ENCODE peak calls at places on chromosomes 2 and 18, in eight cellular contexts. One of them, this sample, is unnamed.

GRCh38 chr18:58805482-58806187 is 59.0 kb upstream of the ZNF532 start:
- DNase-seq in fibroblast of lung: no peak
- DNase-seq in cardiac fibroblast: no peak
- DNase-seq in GM12864: no peak
- DNase-seq in fibroblast of mammary gland: no peak
- DNase-seq in A549: no peak
- DNase-seq in epithelial cell of proximal tubule: no peak
- DNase-seq in tibial artery: no peak
- DNase-seq in this sample: no peak

GRCh38 chr18:8341481-8342230 is 267.6 kb upstream of the RAB12 start:
- DNase-seq in fibroblast of lung: peak
- DNase-seq in cardiac fibroblast: peak
- DNase-seq in GM12864: no peak
- DNase-seq in fibroblast of mammary gland: peak
- DNase-seq in A549: peak
- DNase-seq in epithelial cell of proximal tubule: peak
- DNase-seq in tibial artery: no peak
- DNase-seq in this sample: no peak

GRCh38 chr18:37674570-37674969 is 109.0 kb upstream of the CELF4 start:
- DNase-seq in fibroblast of lung: no peak
- DNase-seq in cardiac fibroblast: no peak
- DNase-seq in GM12864: no peak
- DNase-seq in fibroblast of mammary gland: no peak
- DNase-seq in A549: no peak
- DNase-seq in epithelial cell of proximal tubule: no peak
- DNase-seq in tibial artery: no peak
- DNase-seq in this sample: no peak

GRCh38 chr2:148882051-148882450 is 7.0 kb downstream of the KIF5C start:
- DNase-seq in fibroblast of lung: no peak
- DNase-seq in cardiac fibroblast: no peak
- DNase-seq in GM12864: no peak
- DNase-seq in fibroblast of mammary gland: no peak
- DNase-seq in A549: no peak
- DNase-seq in epithelial cell of proximal tubule: no peak
- DNase-seq in tibial artery: no peak
- DNase-seq in this sample: no peak

GRCh38 chr18:48996901-48997463 is 46.2 kb upstream of the SMAD7 start:
- DNase-seq in fibroblast of lung: peak
- DNase-seq in cardiac fibroblast: peak
- DNase-seq in GM12864: no peak
- DNase-seq in fibroblast of mammary gland: peak
- DNase-seq in A549: peak
- DNase-seq in epithelial cell of proximal tubule: no peak
- DNase-seq in tibial artery: no peak
- DNase-seq in this sample: peak

GRCh38 chr2:68809324-68810240 is 61.6 kb downstream of the BMP10 start:
- DNase-seq in fibroblast of lung: no peak
- DNase-seq in cardiac fibroblast: no peak
- DNase-seq in GM12864: no peak
- DNase-seq in fibroblast of mammary gland: no peak
- DNase-seq in A549: no peak
- DNase-seq in epithelial cell of proximal tubule: no peak
- DNase-seq in tibial artery: no peak
- DNase-seq in this sample: no peak

GRCh38 chr2:50290718-50291117 is 741.2 kb downstream of the NRXN1 start:
- DNase-seq in fibroblast of lung: no peak
- DNase-seq in cardiac fibroblast: no peak
- DNase-seq in GM12864: no peak
- DNase-seq in fibroblast of mammary gland: no peak
- DNase-seq in A549: no peak
- DNase-seq in epithelial cell of proximal tubule: no peak
- DNase-seq in tibial artery: no peak
- DNase-seq in this sample: no peak

GRCh38 chr2:137151731-137152130 is 386.4 kb downstream of the THSD7B start:
- DNase-seq in fibroblast of lung: no peak
- DNase-seq in cardiac fibroblast: no peak
- DNase-seq in GM12864: no peak
- DNase-seq in fibroblast of mammary gland: no peak
- DNase-seq in A549: no peak
- DNase-seq in epithelial cell of proximal tubule: no peak
- DNase-seq in tibial artery: no peak
- DNase-seq in this sample: no peak

GRCh38 chr2:234932591-234933168 is 19.1 kb upstream of the SH3BP4 start:
- DNase-seq in fibroblast of lung: no peak
- DNase-seq in cardiac fibroblast: no peak
- DNase-seq in GM12864: no peak
- DNase-seq in fibroblast of mammary gland: no peak
- DNase-seq in A549: no peak
- DNase-seq in epithelial cell of proximal tubule: no peak
- DNase-seq in tibial artery: no peak
- DNase-seq in this sample: no peak

GRCh38 chr2:235383272-235383843 is 110.5 kb upstream of the AGAP1 start:
- DNase-seq in fibroblast of lung: no peak
- DNase-seq in cardiac fibroblast: no peak
- DNase-seq in GM12864: no peak
- DNase-seq in fibroblast of mammary gland: peak
- DNase-seq in A549: no peak
- DNase-seq in epithelial cell of proximal tubule: no peak
- DNase-seq in tibial artery: no peak
- DNase-seq in this sample: no peak

GRCh38 chr18:24198461-24198860 is 59.6 kb downstream of the CABYR start:
- DNase-seq in fibroblast of lung: no peak
- DNase-seq in cardiac fibroblast: no peak
- DNase-seq in GM12864: no peak
- DNase-seq in fibroblast of mammary gland: no peak
- DNase-seq in A549: no peak
- DNase-seq in epithelial cell of proximal tubule: no peak
- DNase-seq in tibial artery: no peak
- DNase-seq in this sample: no peak

GRCh38 chr18:34467059-34467458 is 242.3 kb upstream of the NOL4 start:
- DNase-seq in fibroblast of lung: peak
- DNase-seq in cardiac fibroblast: peak
- DNase-seq in GM12864: no peak
- DNase-seq in fibroblast of mammary gland: peak
- DNase-seq in A549: no peak
- DNase-seq in epithelial cell of proximal tubule: no peak
- DNase-seq in tibial artery: no peak
- DNase-seq in this sample: peak

GRCh38 chr2:44759823-44760222 is 181.7 kb upstream of the SIX3 start:
- DNase-seq in fibroblast of lung: no peak
- DNase-seq in cardiac fibroblast: peak
- DNase-seq in GM12864: no peak
- DNase-seq in fibroblast of mammary gland: peak
- DNase-seq in A549: no peak
- DNase-seq in epithelial cell of proximal tubule: no peak
- DNase-seq in tibial artery: no peak
- DNase-seq in this sample: no peak

GRCh38 chr2:9262671-9263171 is 56.1 kb downstream of the ASAP2 start:
- DNase-seq in fibroblast of lung: peak
- DNase-seq in cardiac fibroblast: peak
- DNase-seq in GM12864: no peak
- DNase-seq in fibroblast of mammary gland: no peak
- DNase-seq in A549: no peak
- DNase-seq in epithelial cell of proximal tubule: no peak
- DNase-seq in tibial artery: no peak
- DNase-seq in this sample: no peak

GRCh38 chr18:58051765-58052460 is 7.9 kb downstream of the NEDD4L start:
- DNase-seq in fibroblast of lung: peak
- DNase-seq in cardiac fibroblast: peak
- DNase-seq in GM12864: no peak
- DNase-seq in fibroblast of mammary gland: peak
- DNase-seq in A549: peak
- DNase-seq in epithelial cell of proximal tubule: no peak
- DNase-seq in tibial artery: no peak
- DNase-seq in this sample: no peak

GRCh38 chr18:45566025-45566740 is 49.1 kb upstream of the SLC14A2 start:
- DNase-seq in fibroblast of lung: peak
- DNase-seq in cardiac fibroblast: peak
- DNase-seq in GM12864: no peak
- DNase-seq in fibroblast of mammary gland: peak
- DNase-seq in A549: no peak
- DNase-seq in epithelial cell of proximal tubule: peak
- DNase-seq in tibial artery: peak
- DNase-seq in this sample: peak

GRCh38 chr18:51135795-51136194 is 61.7 kb downstream of the MEX3C start:
- DNase-seq in fibroblast of lung: no peak
- DNase-seq in cardiac fibroblast: no peak
- DNase-seq in GM12864: no peak
- DNase-seq in fibroblast of mammary gland: no peak
- DNase-seq in A549: no peak
- DNase-seq in epithelial cell of proximal tubule: no peak
- DNase-seq in tibial artery: no peak
- DNase-seq in this sample: no peak

GRCh38 chr2:203728321-203728720 is 21.9 kb downstream of the CD28 start:
- DNase-seq in fibroblast of lung: no peak
- DNase-seq in cardiac fibroblast: no peak
- DNase-seq in GM12864: no peak
- DNase-seq in fibroblast of mammary gland: no peak
- DNase-seq in A549: no peak
- DNase-seq in epithelial cell of proximal tubule: no peak
- DNase-seq in tibial artery: no peak
- DNase-seq in this sample: no peak

GRCh38 chr2:227908266-227909054 is 37.0 kb downstream of the DAW1 start:
- DNase-seq in fibroblast of lung: peak
- DNase-seq in cardiac fibroblast: peak
- DNase-seq in GM12864: no peak
- DNase-seq in fibroblast of mammary gland: peak
- DNase-seq in A549: no peak
- DNase-seq in epithelial cell of proximal tubule: no peak
- DNase-seq in tibial artery: no peak
- DNase-seq in this sample: no peak

GRCh38 chr2:162072181-162072702 is 1.8 kb downstream of the DPP4 start:
- DNase-seq in fibroblast of lung: peak
- DNase-seq in cardiac fibroblast: peak
- DNase-seq in GM12864: no peak
- DNase-seq in fibroblast of mammary gland: peak
- DNase-seq in A549: no peak
- DNase-seq in epithelial cell of proximal tubule: no peak
- DNase-seq in tibial artery: no peak
- DNase-seq in this sample: no peak
- H3K4me3 ChIP-seq in fibroblast of lung: peak
- H3K4me3 ChIP-seq in cardiac fibroblast: peak
- H3K4me3 ChIP-seq in GM12864: no peak
- H3K4me3 ChIP-seq in fibroblast of mammary gland: peak
- H3K4me3 ChIP-seq in A549: no peak
- H3K4me3 ChIP-seq in epithelial cell of proximal tubule: peak
- H3K4me3 ChIP-seq in tibial artery: no peak
- H3K4me3 ChIP-seq in this sample: no peak

GRCh38 chr2:223779877-223780276 is 57.5 kb downstream of the AP1S3 start:
- DNase-seq in fibroblast of lung: peak
- DNase-seq in cardiac fibroblast: peak
- DNase-seq in GM12864: peak
- DNase-seq in fibroblast of mammary gland: peak
- DNase-seq in A549: peak
- DNase-seq in epithelial cell of proximal tubule: no peak
- DNase-seq in tibial artery: no peak
- DNase-seq in this sample: no peak
- TF ChIP-seq CTCF in fibroblast of lung: peak
- TF ChIP-seq CTCF in cardiac fibroblast: peak
- TF ChIP-seq CTCF in GM12864: peak
- TF ChIP-seq CTCF in fibroblast of mammary gland: peak
- TF ChIP-seq CTCF in A549: peak
- TF ChIP-seq CTCF in epithelial cell of proximal tubule: peak
- TF ChIP-seq CTCF in tibial artery: no peak
- TF ChIP-seq CTCF in this sample: peak

GRCh38 chr2:63059434-63060078 is 8.9 kb downstream of the OTX1 start:
- DNase-seq in fibroblast of lung: no peak
- DNase-seq in cardiac fibroblast: no peak
- DNase-seq in GM12864: no peak
- DNase-seq in fibroblast of mammary gland: no peak
- DNase-seq in A549: no peak
- DNase-seq in epithelial cell of proximal tubule: no peak
- DNase-seq in tibial artery: no peak
- DNase-seq in this sample: no peak
- H3K4me3 ChIP-seq in fibroblast of lung: no peak
- H3K4me3 ChIP-seq in cardiac fibroblast: no peak
- H3K4me3 ChIP-seq in GM12864: no peak
- H3K4me3 ChIP-seq in fibroblast of mammary gland: no peak
- H3K4me3 ChIP-seq in A549: peak
- H3K4me3 ChIP-seq in epithelial cell of proximal tubule: no peak
- H3K4me3 ChIP-seq in tibial artery: no peak
- H3K4me3 ChIP-seq in this sample: no peak

GRCh38 chr2:65638438-65638837 is 206.0 kb upstream of the SPRED2 start:
- DNase-seq in fibroblast of lung: no peak
- DNase-seq in cardiac fibroblast: peak
- DNase-seq in GM12864: no peak
- DNase-seq in fibroblast of mammary gland: peak
- DNase-seq in A549: peak
- DNase-seq in epithelial cell of proximal tubule: no peak
- DNase-seq in tibial artery: no peak
- DNase-seq in this sample: no peak
- TF ChIP-seq CTCF in fibroblast of lung: peak
- TF ChIP-seq CTCF in cardiac fibroblast: no peak
- TF ChIP-seq CTCF in GM12864: peak
- TF ChIP-seq CTCF in fibroblast of mammary gland: peak
- TF ChIP-seq CTCF in A549: peak
- TF ChIP-seq CTCF in epithelial cell of proximal tubule: peak
- TF ChIP-seq CTCF in tibial artery: no peak
- TF ChIP-seq CTCF in this sample: peak

GRCh38 chr2:70948350-70949003 is 12.8 kb downstream of the ATP6V1B1 start:
- DNase-seq in fibroblast of lung: peak
- DNase-seq in cardiac fibroblast: peak
- DNase-seq in GM12864: peak
- DNase-seq in fibroblast of mammary gland: peak
- DNase-seq in A549: peak
- DNase-seq in epithelial cell of proximal tubule: no peak
- DNase-seq in tibial artery: peak
- DNase-seq in this sample: peak
- H3K4me3 ChIP-seq in fibroblast of lung: peak
- H3K4me3 ChIP-seq in cardiac fibroblast: peak
- H3K4me3 ChIP-seq in GM12864: no peak
- H3K4me3 ChIP-seq in fibroblast of mammary gland: peak
- H3K4me3 ChIP-seq in A549: peak
- H3K4me3 ChIP-seq in epithelial cell of proximal tubule: peak
- H3K4me3 ChIP-seq in tibial artery: peak
- H3K4me3 ChIP-seq in this sample: peak

GRCh38 chr2:238339814-238340213 is 19.5 kb downstream of the TRAF3IP1 start:
- DNase-seq in fibroblast of lung: no peak
- DNase-seq in cardiac fibroblast: no peak
- DNase-seq in GM12864: no peak
- DNase-seq in fibroblast of mammary gland: no peak
- DNase-seq in A549: peak
- DNase-seq in epithelial cell of proximal tubule: no peak
- DNase-seq in tibial artery: no peak
- DNase-seq in this sample: no peak
- TF ChIP-seq CTCF in fibroblast of lung: no peak
- TF ChIP-seq CTCF in cardiac fibroblast: no peak
- TF ChIP-seq CTCF in GM12864: no peak
- TF ChIP-seq CTCF in fibroblast of mammary gland: no peak
- TF ChIP-seq CTCF in A549: peak
- TF ChIP-seq CTCF in epithelial cell of proximal tubule: peak
- TF ChIP-seq CTCF in tibial artery: peak
- TF ChIP-seq CTCF in this sample: no peak

GRCh38 chr2:74648009-74648443 is at the start of gene M1AP:
- DNase-seq in fibroblast of lung: no peak
- DNase-seq in cardiac fibroblast: no peak
- DNase-seq in GM12864: no peak
- DNase-seq in fibroblast of mammary gland: no peak
- DNase-seq in A549: no peak
- DNase-seq in epithelial cell of proximal tubule: no peak
- DNase-seq in tibial artery: no peak
- DNase-seq in this sample: no peak
- H3K4me3 ChIP-seq in fibroblast of lung: no peak
- H3K4me3 ChIP-seq in cardiac fibroblast: no peak
- H3K4me3 ChIP-seq in GM12864: peak
- H3K4me3 ChIP-seq in fibroblast of mammary gland: no peak
- H3K4me3 ChIP-seq in A549: no peak
- H3K4me3 ChIP-seq in epithelial cell of proximal tubule: peak
- H3K4me3 ChIP-seq in tibial artery: no peak
- H3K4me3 ChIP-seq in this sample: peak

GRCh38 chr2:126399001-126399400 is 257.0 kb upstream of the GYPC start:
- DNase-seq in fibroblast of lung: no peak
- DNase-seq in cardiac fibroblast: no peak
- DNase-seq in GM12864: no peak
- DNase-seq in fibroblast of mammary gland: no peak
- DNase-seq in A549: no peak
- DNase-seq in epithelial cell of proximal tubule: no peak
- DNase-seq in tibial artery: no peak
- DNase-seq in this sample: no peak
- TF ChIP-seq CTCF in fibroblast of lung: no peak
- TF ChIP-seq CTCF in cardiac fibroblast: no peak
- TF ChIP-seq CTCF in GM12864: peak
- TF ChIP-seq CTCF in fibroblast of mammary gland: no peak
- TF ChIP-seq CTCF in A549: no peak
- TF ChIP-seq CTCF in epithelial cell of proximal tubule: no peak
- TF ChIP-seq CTCF in tibial artery: no peak
- TF ChIP-seq CTCF in this sample: no peak